ENCODE peak calls at places on chromosomes 1 and 21, in five cellular contexts. N is activated naive CD8-positive, alpha-beta T cell treated with anti-CD3 and anti-CD28 coated beads, Interleukin-2, amount 50 U/mL, for 24 hours; Y is dermis blood vessel endothelial cell; F is tibial artery; A is adrenal gland. O is an unnamed sample.

GRCh38 chr1:34419662-34420061 is 243.0 kb downstream of the C1orf94 start:
- DNase-seq in N (no peak), Y (no peak), F (no peak), A (no peak), O (no peak)

GRCh38 chr1:25787477-25788043 is 12.4 kb upstream of the SELENON start:
- DNase-seq in N (no peak), Y (no peak), F (no peak), A (no peak), O (no peak)

GRCh38 chr1:100080331-100080730 is 52.4 kb downstream of the SASS6 start:
- DNase-seq in N (no peak), Y (no peak), F (no peak), A (no peak), O (no peak)

GRCh38 chr1:117627562-117628165 is 21.8 kb downstream of the TENT5C start:
- DNase-seq in N (no peak), Y (no peak), F (no peak), A (no peak), O (no peak)

GRCh38 chr1:99370476-99370875 is 106.2 kb downstream of the PLPPR4 start:
- DNase-seq in N (no peak), Y (no peak), F (no peak), A (no peak), O (no peak)

GRCh38 chr21:42079939-42080787 is 9.0 kb downstream of the UMODL1 start:
- DNase-seq in N (no peak), Y (no peak), F (no peak), A (no peak), O (peak; percentile 36)

GRCh38 chr1:202063093-202063492 is 52.7 kb downstream of the ELF3 start:
- DNase-seq in N (no peak), Y (no peak), F (no peak), A (no peak), O (no peak)

GRCh38 chr1:203151362-203152157 is 24.0 kb downstream of the ADORA1 start:
- DNase-seq in N (no peak), Y (no peak), F (no peak), A (no peak), O (no peak)

GRCh38 chr1:110675060-110675791 is 486 bp upstream of the KCNA3 start:
- DNase-seq in N (no peak), Y (no peak), F (no peak), A (no peak), O (no peak)

GRCh38 chr1:166479052-166479631 is 312.3 kb upstream of the FAM78B start:
- DNase-seq in N (peak; percentile 63), Y (peak; percentile 68), F (peak; percentile 54), A (peak; percentile 78), O (peak; percentile 50)

GRCh38 chr1:98304888-98305287 is 356.6 kb upstream of the SNX7 start:
- DNase-seq in N (no peak), Y (no peak), F (no peak), A (no peak), O (no peak)

GRCh38 chr1:187839873-187840272 is 1011.1 kb downstream of the PLA2G4A start:
- DNase-seq in N (no peak), Y (no peak), F (no peak), A (no peak), O (no peak)

GRCh38 chr1:116528329-116529083 is 42.3 kb downstream of the CD58 start:
- DNase-seq in N (no peak), Y (no peak), F (no peak), A (no peak), O (no peak)

GRCh38 chr1:3409737-3410434 is 44.6 kb upstream of the ARHGEF16 start:
- DNase-seq in N (no peak), Y (peak; percentile 71), F (peak; percentile 71), A (peak; percentile 78), O (peak; percentile 41)

GRCh38 chr1:202010042-202011015 is at the start of gene ELF3:
- DNase-seq in N (no peak), Y (no peak), F (no peak), A (no peak), O (no peak)